ENCODE peak calls at places on chromosomes 7 and 10, in seven cellular contexts. D, S, Q, R, H, N and X are unnamed samples.

GRCh38 chr7:87151701-87152111 is 547 bp upstream of the DMTF1 start:
- DNase-seq in D (no peak), S (no peak), Q (no peak), R (no peak), H (no peak), N (no peak), X (no peak)

GRCh38 chr10:125209591-125210373 is 49.4 kb upstream of the CTBP2 start:
- DNase-seq in D (no peak), S (peak; percentile 52), Q (no peak), R (peak; percentile 30), H (no peak), N (no peak), X (no peak)

GRCh38 chr10:30502266-30503058 is 68.5 kb downstream of the MAP3K8 start:
- DNase-seq in D (peak; percentile 48), S (peak; percentile 42), Q (no peak), R (peak; percentile 15), H (no peak), N (no peak), X (no peak)

GRCh38 chr10:79084012-79084971 is 15.5 kb downstream of the ZMIZ1 start:
- DNase-seq in D (peak; percentile 92), S (peak; percentile 93), Q (no peak), R (peak; percentile 83), H (no peak), N (no peak), X (no peak)

GRCh38 chr7:97117035-97117371 is 495 bp upstream of the SDHAF3 start:
- DNase-seq in D (no peak), S (no peak), Q (no peak), R (no peak), H (no peak), N (no peak), X (no peak)

GRCh38 chr7:50632561-50633413 is 67.6 kb upstream of the DDC start:
- DNase-seq in D (peak; percentile 91), S (peak; percentile 81), Q (peak; percentile 78), R (peak; percentile 50), H (peak; percentile 62), N (peak; percentile 21), X (no peak)

GRCh38 chr10:51422311-51423120 is 276.9 kb downstream of the CSTF2T start:
- DNase-seq in D (peak; percentile 63), S (peak; percentile 66), Q (peak; percentile 55), R (peak; percentile 76), H (peak; percentile 34), N (peak; percentile 7), X (no peak)

GRCh38 chr7:92034116-92034515 is 93.5 kb downstream of the AKAP9 start:
- DNase-seq in D (no peak), S (no peak), Q (no peak), R (peak; percentile 50), H (no peak), N (no peak), X (no peak)

GRCh38 chr7:105648561-105649401 is 67.5 kb upstream of the EFCAB10 start:
- DNase-seq in D (peak; percentile 46), S (no peak), Q (no peak), R (no peak), H (no peak), N (no peak), X (no peak)

GRCh38 chr10:101162677-101163076 is 31.6 kb downstream of the TLX1 start:
- DNase-seq in D (no peak), S (no peak), Q (no peak), R (no peak), H (no peak), N (no peak), X (no peak)

GRCh38 chr7:90749774-90750173 is 153.7 kb downstream of the CDK14 start:
- DNase-seq in D (peak; percentile 75), S (peak; percentile 30), Q (no peak), R (peak; percentile 33), H (no peak), N (no peak), X (no peak)

GRCh38 chr7:24885305-24885704 is 94.7 kb downstream of the OSBPL3 start:
- DNase-seq in D (no peak), S (no peak), Q (no peak), R (no peak), H (no peak), N (no peak), X (no peak)

GRCh38 chr10:30186371-30186875 is 127.0 kb upstream of the JCAD start:
- DNase-seq in D (no peak), S (peak; percentile 59), Q (no peak), R (no peak), H (no peak), N (no peak), X (no peak)

GRCh38 chr10:26215923-26216576 is 524 bp upstream of the GAD2 start:
- DNase-seq in D (peak; percentile 79), S (no peak), Q (peak; percentile 82), R (no peak), H (peak; percentile 16), N (no peak), X (peak; percentile 62)

GRCh38 chr10:80686734-80687561 is 149.2 kb downstream of the SH2D4B start:
- DNase-seq in D (no peak), S (no peak), Q (no peak), R (no peak), H (no peak), N (no peak), X (no peak)

GRCh38 chr7:7972128-7972527 is 3.5 kb downstream of the GLCCI1 start:
- DNase-seq in D (no peak), S (peak; percentile 31), Q (no peak), R (peak; percentile 6), H (no peak), N (no peak), X (no peak)

GRCh38 chr10:62461120-62461519 is 87.0 kb downstream of the ZNF365 start:
- DNase-seq in D (no peak), S (no peak), Q (no peak), R (no peak), H (no peak), N (no peak), X (no peak)

GRCh38 chr7:99618726-99619125 is 2.0 kb downstream of the ZSCAN25 start:
- DNase-seq in D (peak; percentile 73), S (peak; percentile 79), Q (no peak), R (peak; percentile 75), H (peak; percentile 86), N (no peak), X (no peak)

GRCh38 chr7:148260605-148261004 is 330.0 kb upstream of the C7orf33 start:
- DNase-seq in D (no peak), S (peak; percentile 12), Q (no peak), R (no peak), H (no peak), N (no peak), X (no peak)

GRCh38 chr7:148253629-148254028 is 336.9 kb upstream of the C7orf33 start:
- DNase-seq in D (no peak), S (no peak), Q (no peak), R (no peak), H (no peak), N (no peak), X (no peak)

GRCh38 chr7:148261523-148261922 is 329.0 kb upstream of the C7orf33 start:
- DNase-seq in D (no peak), S (no peak), Q (no peak), R (no peak), H (no peak), N (no peak), X (no peak)

GRCh38 chr7:148255333-148255732 is 335.2 kb upstream of the C7orf33 start:
- DNase-seq in D (no peak), S (no peak), Q (no peak), R (no peak), H (no peak), N (no peak), X (no peak)

DNA sequence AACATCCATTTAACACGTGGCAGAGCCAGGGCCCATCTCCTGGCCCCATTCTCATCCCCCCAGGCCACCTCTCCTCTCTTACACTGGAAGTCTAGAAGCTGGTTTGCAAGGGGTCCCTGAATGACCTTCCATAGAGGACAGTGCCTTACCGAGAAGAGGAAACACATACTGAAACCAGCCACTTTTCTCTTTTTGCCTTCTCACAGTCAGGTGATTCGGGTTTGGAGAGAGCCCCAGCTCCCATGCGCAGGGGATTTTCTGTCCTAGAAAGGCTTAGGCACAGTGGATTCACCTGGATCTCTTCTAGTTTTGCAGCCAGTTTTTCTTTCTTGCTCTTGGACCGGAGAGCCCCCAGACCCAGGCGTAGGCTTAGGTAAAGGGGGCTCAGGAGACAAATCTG is 334.1 kb upstream of the C7orf33 start:
- DNase-seq in D (no peak), S (no peak), Q (no peak), R (no peak), H (no peak), N (no peak), X (no peak)
- H2BK5ac ChIP-seq in D (no peak overlapping the region), S (no peak overlapping the region), Q (no peak overlapping the region), R (no peak overlapping the region), H (no peak overlapping the region), N (no peak overlapping the region), X (no peak overlapping the region)

DNA sequence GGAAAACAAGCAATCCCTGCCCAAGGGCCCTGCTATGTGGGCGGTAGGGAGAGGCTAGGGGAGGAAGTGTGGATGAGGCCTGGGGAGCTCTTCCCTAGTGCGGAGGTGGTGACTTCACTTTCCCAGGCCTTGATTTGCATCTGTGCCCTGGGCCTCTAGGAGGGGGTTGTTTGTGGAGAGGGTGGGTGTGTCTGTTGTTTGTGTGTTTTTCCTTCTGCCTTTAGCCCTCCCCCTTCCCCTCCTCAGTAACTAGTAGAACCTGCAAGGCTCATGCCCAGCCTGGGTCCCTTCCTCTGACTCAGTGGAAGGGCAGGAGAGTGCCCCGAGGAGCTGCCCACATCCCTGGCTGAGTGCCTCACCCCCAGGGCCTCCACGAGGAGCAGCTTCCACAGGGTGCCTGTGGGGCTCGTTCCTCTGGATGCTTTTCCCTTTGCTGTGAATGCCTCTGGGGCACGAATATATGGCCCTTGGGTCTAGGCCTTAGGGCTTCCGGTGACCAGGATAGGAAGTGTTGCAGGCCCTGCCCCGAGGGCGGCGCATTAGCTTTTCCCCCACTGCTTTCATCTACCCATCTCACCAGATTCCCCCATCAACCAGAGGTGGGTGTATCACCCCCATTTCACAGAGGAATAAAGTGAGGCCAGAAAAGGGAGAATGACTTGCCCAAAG is 89.4 kb upstream of the DUSP5 start:
- DNase-seq in D (peak; percentile 92), S (peak; percentile 61), Q (peak; percentile 54), R (no peak), H (peak; percentile 98), N (no peak), X (no peak)
- H4K8ac ChIP-seq in D (no peak overlapping the region), S (peak overlapping the region; percentile 22), Q (no peak overlapping the region), R (peak overlapping the region; percentile 76), H (peak overlapping the region; percentile 63), N (peak overlapping the region; percentile 37), X (no peak overlapping the region)

GRCh38 chr10:29001801-29002200 is 287.1 kb upstream of the LYZL1 start:
- DNase-seq in D (no peak), S (no peak), Q (no peak), R (no peak), H (peak; percentile 59), N (no peak), X (no peak)
- H2BK5ac ChIP-seq in D (no peak overlapping the region), S (no peak overlapping the region), Q (no peak overlapping the region), R (no peak overlapping the region), H (no peak overlapping the region), N (no peak overlapping the region), X (no peak overlapping the region)

GRCh38 chr7:70193514-70193913 is 595.2 kb downstream of the AUTS2 start:
- DNase-seq in D (no peak), S (peak; percentile 7), Q (no peak), R (peak; percentile 1), H (no peak), N (no peak), X (no peak)

GRCh38 chr7:70190266-70190665 is 592.0 kb downstream of the AUTS2 start:
- DNase-seq in D (no peak), S (no peak), Q (no peak), R (no peak), H (no peak), N (no peak), X (no peak)

GRCh38 chr7:70189261-70189660 is 591.0 kb downstream of the AUTS2 start:
- DNase-seq in D (no peak), S (no peak), Q (no peak), R (no peak), H (no peak), N (no peak), X (no peak)

GRCh38 chr7:70189776-70190175 is 591.5 kb downstream of the AUTS2 start:
- DNase-seq in D (no peak), S (no peak), Q (no peak), R (no peak), H (no peak), N (no peak), X (no peak)
- H4K8ac ChIP-seq in D (no peak overlapping the region), S (no peak overlapping the region), Q (no peak overlapping the region), R (no peak overlapping the region), H (no peak overlapping the region), N (no peak overlapping the region), X (no peak overlapping the region)